ENCODE peak calls at places on chromosome 21, in four cellular contexts. P is endothelial cell of umbilical vein, T is fibroblast of lung, W is IMR-90. X is an unnamed sample. For H3K4me1 and H4K20me1, the result is how much of the 10 kb centered on the place peaks cover.

GRCh38 chr21:44614161-44614631 is 2.3 kb downstream of the KRTAP10-8 start:
- DNase-seq in P (no peak), W (no peak), T (no peak), X (no peak)

GRCh38 chr21:16250282-16250681 is 520.5 kb downstream of the USP25 start:
- DNase-seq in W (no peak), P (no peak), T (no peak), X (no peak)

GRCh38 chr21:34011660-34012059 is 61.7 kb upstream of the MRPS6 start:
- DNase-seq in W (no peak), P (no peak), T (no peak), X (no peak)

GRCh38 chr21:34761758-34762330 is 93.0 kb downstream of the CLIC6 start:
- DNase-seq in W (no peak), P (no peak), T (no peak), X (peak)

GRCh38 chr21:34078915-34079314 is 5.5 kb downstream of the MRPS6 start:
- DNase-seq in T (no peak), P (no peak), W (no peak), X (no peak)

GRCh38 chr21:35172231-35172630 is 123.1 kb upstream of the RUNX1 start:
- DNase-seq in T (no peak), W (no peak), P (no peak), X (no peak)

GRCh38 chr21:35208810-35209517 is 159.9 kb upstream of the RUNX1 start:
- DNase-seq in P (no peak), W (peak), T (peak), X (peak)

GRCh38 chr21:25296239-25296638 is 311.0 kb downstream of the MRPL39 start:
- DNase-seq in T (peak), W (no peak), P (no peak), X (no peak)

GRCh38 chr21:31917108-31917507 is 44.3 kb downstream of the HUNK start:
- DNase-seq in W (no peak), T (no peak), P (no peak), X (no peak)

GRCh38 chr21:44752701-44753235 is 41.4 kb upstream of the TSPEAR start:
- DNase-seq in T (no peak), W (no peak), P (peak), X (peak)

GRCh38 chr21:33020558-33021100 is 5.1 kb upstream of the OLIG2 start:
- DNase-seq in W (no peak), T (no peak), P (no peak), X (no peak)

GRCh38 chr21:44467859-44468195 is 12.5 kb downstream of the LRRC3 start:
- DNase-seq in W (no peak), T (no peak), P (no peak), X (peak)

GRCh38 chr21:34509151-34509550 is 2.9 kb downstream of the KCNE1 start:
- DNase-seq in T (no peak), P (no peak), W (no peak), X (no peak)

GRCh38 chr21:26684866-26685265 is 111.8 kb upstream of the CYYR1 start:
- DNase-seq in P (no peak), W (no peak), T (no peak), X (no peak)

GRCh38 chr21:27225142-27225541 is 258.3 kb upstream of the ADAMTS5 start:
- DNase-seq in W (peak), P (no peak), T (peak), X (no peak)

GRCh38 chr21:45011911-45012660 is 62.3 kb upstream of the ADARB1 start:
- DNase-seq in W (peak), P (peak), T (peak), X (peak)

GRCh38 chr21:44084496-44085241 is 22.5 kb upstream of the PWP2 start:
- DNase-seq in W (no peak), P (no peak), T (no peak), X (no peak)

GRCh38 chr21:41317458-41317857 is 857 bp downstream of the FAM3B start:
- DNase-seq in T (no peak), P (no peak), W (no peak), X (no peak)

GRCh38 chr21:39611547-39612190 is 1.1 kb upstream of the B3GALT5 start:
- DNase-seq in W (no peak), P (no peak), T (no peak), X (peak)
- H3K4me1 ChIP-seq in W (under half), P (under half), T (under half), X (under half)

DNA sequence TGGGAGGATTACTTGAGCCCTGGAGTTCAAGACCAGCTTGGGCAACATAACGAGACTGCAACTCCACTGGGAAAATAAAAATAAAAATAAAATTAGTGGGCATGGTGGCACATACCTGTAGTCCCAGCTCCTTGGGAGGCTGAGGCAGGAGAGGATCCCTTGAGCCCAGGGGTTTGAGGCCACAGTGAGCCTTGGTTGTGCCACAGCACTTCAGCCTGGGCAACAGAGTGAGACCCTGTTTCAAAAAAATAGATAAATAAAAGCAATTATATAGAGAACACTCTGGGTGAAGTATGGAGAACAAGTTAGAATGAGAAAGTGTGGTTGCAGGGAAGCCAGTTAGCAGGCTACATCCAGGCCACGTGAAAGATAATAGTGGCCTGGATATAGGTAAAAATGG is 25.7 kb downstream of the CXADR start:
- DNase-seq in T (no peak), P (no peak), W (no peak), X (no peak)
- H4K20me1 ChIP-seq in T (under half), P (under half), W (under half), X (under half)

GRCh38 chr21:28633803-28634572 is 358.7 kb downstream of the LTN1 start:
- DNase-seq in T (peak), W (peak), P (peak), X (peak)
- H3K4me1 ChIP-seq in T (under half), W (under half), P (half or more), X (half or more)

DNA sequence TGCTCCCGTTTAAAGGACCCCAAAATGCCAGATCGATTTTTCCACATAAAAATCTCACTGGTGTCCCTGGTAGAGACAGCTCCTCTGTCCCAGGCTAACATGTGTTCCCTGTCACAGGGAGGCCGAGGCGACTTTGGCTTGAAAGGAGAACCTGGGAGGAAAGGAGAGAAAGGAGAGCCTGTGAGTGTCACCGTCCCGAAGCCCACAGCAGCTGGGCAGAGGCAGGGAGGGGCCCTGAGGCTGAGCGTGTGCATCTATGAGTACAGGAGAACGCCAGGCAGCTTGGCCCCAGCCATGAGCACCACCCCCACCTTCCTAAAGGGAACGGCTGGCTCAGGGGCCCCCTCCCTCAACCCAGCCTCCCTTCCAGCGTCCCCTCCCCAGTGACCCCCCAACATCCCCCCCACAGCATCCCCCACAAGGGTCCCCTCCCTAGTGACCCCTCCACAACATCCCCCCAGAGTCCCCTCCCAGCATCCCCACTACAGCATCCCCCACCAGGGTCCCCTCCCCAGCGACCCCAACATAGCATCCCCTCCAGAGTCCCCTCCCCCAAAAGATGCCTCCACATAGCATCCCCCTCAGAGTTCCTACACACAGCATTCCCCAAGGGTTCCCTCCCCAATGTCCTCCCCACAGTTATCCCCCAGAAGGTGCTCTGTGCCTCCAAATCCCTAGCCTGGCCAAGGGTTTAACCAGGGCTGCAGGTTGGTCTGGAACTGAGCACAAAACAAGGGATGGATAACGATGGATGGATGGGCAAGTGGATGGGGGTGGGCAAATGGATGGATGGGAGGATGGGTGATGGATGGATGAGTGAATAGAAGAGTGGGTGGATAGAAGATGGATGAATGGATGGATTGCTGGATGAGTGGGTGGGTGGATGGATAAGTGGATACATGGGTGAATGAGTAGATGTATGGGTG is 25.1 kb downstream of the COL6A2 start:
- DNase-seq in T (no peak), P (no peak), W (no peak), X (peak)
- H4K20me1 ChIP-seq in T (under half), P (under half), W (half or more), X (half or more)

GRCh38 chr21:36247316-36247715 is 72.7 kb upstream of the MORC3 start:
- DNase-seq in T (no peak), W (peak), P (no peak), X (peak)

GRCh38 chr21:36246080-36246631 is 73.8 kb upstream of the MORC3 start:
- DNase-seq in P (no peak), W (no peak), T (no peak), X (no peak)

GRCh38 chr21:36254106-36254941 is 65.7 kb upstream of the MORC3 start:
- DNase-seq in P (no peak), T (no peak), W (peak), X (no peak)

GRCh38 chr21:36249576-36250422 is 70.2 kb upstream of the MORC3 start:
- DNase-seq in P (no peak), W (no peak), T (no peak), X (no peak)

GRCh38 chr21:36250423-36251075 is 69.4 kb upstream of the MORC3 start:
- DNase-seq in T (no peak), W (no peak), P (no peak), X (no peak)
- H3K4me1 ChIP-seq in T (under half), W (under half), P (under half), X (under half)

DNA sequence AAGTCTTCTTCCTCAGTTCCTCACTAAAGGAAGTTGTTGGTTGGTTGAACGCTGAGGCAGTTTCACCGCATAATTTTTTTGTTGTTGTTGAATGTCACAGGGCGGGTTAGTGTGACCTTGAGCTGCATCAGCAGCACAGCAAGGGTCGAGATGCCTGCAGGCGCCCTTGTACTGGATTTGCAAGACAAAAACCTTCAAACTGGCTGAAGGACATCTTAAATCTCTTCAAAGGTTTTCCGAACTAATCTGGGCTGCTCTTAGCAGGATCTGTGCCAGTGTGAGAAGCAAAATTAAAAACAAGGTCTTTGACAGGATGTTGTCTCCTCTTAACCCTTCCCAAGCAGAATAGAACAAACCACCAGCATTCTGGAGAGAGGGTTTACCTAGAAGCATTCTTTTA is 59.4 kb downstream of the NRIP1 start:
- DNase-seq in W (peak), P (peak), T (peak), X (no peak)
- H4K20me1 ChIP-seq in W (under half), P (under half), T (under half), X (under half)

DNA sequence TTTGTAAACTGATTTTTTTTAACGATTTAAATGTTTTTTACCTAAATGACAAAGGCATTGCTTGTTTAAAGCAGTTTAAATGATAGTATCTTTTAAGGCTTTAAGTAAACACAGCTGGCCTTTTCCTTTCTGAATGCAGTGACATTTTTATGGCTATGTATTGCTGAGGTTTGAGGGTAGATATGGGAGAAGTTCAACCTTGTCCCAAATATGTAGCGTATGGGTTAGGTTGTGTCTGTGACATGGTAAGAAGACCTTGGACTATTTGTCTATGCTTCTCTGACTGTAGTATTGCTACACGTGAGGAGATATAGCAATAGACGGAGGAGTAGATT is 32.5 kb downstream of the PKNOX1 start:
- DNase-seq in P (no peak), W (no peak), T (peak), X (no peak)
- H3K4me1 ChIP-seq in P (under half), W (under half), T (under half), X (under half)

X was measured in osteoblast.